ENCODE peak calls at places on chromosome 22, in nine cellular contexts. One of them, this sample, is unnamed.

GRCh38 chr22:23272371-23272770 is 92.1 kb downstream of the BCR start:
- DNase-seq in NCI-H1105 treated with DMSO at 0.1 percent for 48 hours: no peak
- DNase-seq in AG10803: no peak
- DNase-seq in GM23338: no peak
- DNase-seq in cardiac fibroblast: no peak
- DNase-seq in omental fat pad: no peak
- DNase-seq in COLO829: no peak
- DNase-seq in EL: no peak
- DNase-seq in type B pancreatic cell: no peak
- DNase-seq in this sample: no peak

GRCh38 chr22:42688241-42688913 is 32.3 kb downstream of the A4GALT start:
- DNase-seq in NCI-H1105 treated with DMSO at 0.1 percent for 48 hours: peak
- DNase-seq in AG10803: peak
- DNase-seq in GM23338: peak
- DNase-seq in cardiac fibroblast: peak
- DNase-seq in omental fat pad: peak
- DNase-seq in COLO829: peak
- DNase-seq in EL: peak
- DNase-seq in type B pancreatic cell: no peak
- DNase-seq in this sample: peak

GRCh38 chr22:27105142-27106025 is 448.0 kb downstream of the MIAT start:
- DNase-seq in NCI-H1105 treated with DMSO at 0.1 percent for 48 hours: no peak
- DNase-seq in AG10803: peak
- DNase-seq in GM23338: no peak
- DNase-seq in cardiac fibroblast: peak
- DNase-seq in omental fat pad: no peak
- DNase-seq in COLO829: no peak
- DNase-seq in EL: peak
- DNase-seq in type B pancreatic cell: no peak
- DNase-seq in this sample: no peak

GRCh38 chr22:50182176-50183081 is 3.3 kb upstream of the TRABD start:
- DNase-seq in NCI-H1105 treated with DMSO at 0.1 percent for 48 hours: no peak
- DNase-seq in AG10803: no peak
- DNase-seq in GM23338: no peak
- DNase-seq in cardiac fibroblast: no peak
- DNase-seq in omental fat pad: no peak
- DNase-seq in COLO829: no peak
- DNase-seq in EL: no peak
- DNase-seq in type B pancreatic cell: no peak
- DNase-seq in this sample: no peak

GRCh38 chr22:19870153-19871022 is 15.7 kb upstream of the GNB1L start:
- DNase-seq in NCI-H1105 treated with DMSO at 0.1 percent for 48 hours: no peak
- DNase-seq in AG10803: no peak
- DNase-seq in GM23338: no peak
- DNase-seq in cardiac fibroblast: no peak
- DNase-seq in omental fat pad: peak
- DNase-seq in COLO829: no peak
- DNase-seq in EL: no peak
- DNase-seq in type B pancreatic cell: peak
- DNase-seq in this sample: no peak

GRCh38 chr22:21615731-21616130 is 14.1 kb downstream of the YDJC start:
- DNase-seq in NCI-H1105 treated with DMSO at 0.1 percent for 48 hours: no peak
- DNase-seq in AG10803: no peak
- DNase-seq in GM23338: no peak
- DNase-seq in cardiac fibroblast: no peak
- DNase-seq in omental fat pad: no peak
- DNase-seq in COLO829: no peak
- DNase-seq in EL: no peak
- DNase-seq in type B pancreatic cell: no peak
- DNase-seq in this sample: no peak

GRCh38 chr22:47199261-47199948 is 437.0 kb downstream of the TBC1D22A start:
- DNase-seq in NCI-H1105 treated with DMSO at 0.1 percent for 48 hours: no peak
- DNase-seq in AG10803: no peak
- DNase-seq in GM23338: no peak
- DNase-seq in cardiac fibroblast: no peak
- DNase-seq in omental fat pad: peak
- DNase-seq in COLO829: no peak
- DNase-seq in EL: no peak
- DNase-seq in type B pancreatic cell: no peak
- DNase-seq in this sample: no peak

GRCh38 chr22:35708453-35708852 is 9.2 kb upstream of the APOL5 start:
- DNase-seq in NCI-H1105 treated with DMSO at 0.1 percent for 48 hours: no peak
- DNase-seq in AG10803: no peak
- DNase-seq in GM23338: no peak
- DNase-seq in cardiac fibroblast: peak
- DNase-seq in omental fat pad: no peak
- DNase-seq in COLO829: no peak
- DNase-seq in EL: no peak
- DNase-seq in type B pancreatic cell: no peak
- DNase-seq in this sample: no peak

GRCh38 chr22:31085493-31085824 is 4.3 kb downstream of the SMTN start:
- DNase-seq in NCI-H1105 treated with DMSO at 0.1 percent for 48 hours: no peak
- DNase-seq in AG10803: no peak
- DNase-seq in GM23338: peak
- DNase-seq in cardiac fibroblast: peak
- DNase-seq in omental fat pad: no peak
- DNase-seq in COLO829: peak
- DNase-seq in EL: no peak
- DNase-seq in type B pancreatic cell: no peak
- DNase-seq in this sample: peak

GRCh38 chr22:25068701-25069100 is 116.2 kb downstream of the KIAA1671 start:
- DNase-seq in NCI-H1105 treated with DMSO at 0.1 percent for 48 hours: no peak
- DNase-seq in AG10803: no peak
- DNase-seq in GM23338: no peak
- DNase-seq in cardiac fibroblast: no peak
- DNase-seq in omental fat pad: no peak
- DNase-seq in COLO829: no peak
- DNase-seq in EL: no peak
- DNase-seq in type B pancreatic cell: no peak
- DNase-seq in this sample: no peak

GRCh38 chr22:37275622-37276021 is 6.7 kb upstream of the CYTH4 start:
- DNase-seq in NCI-H1105 treated with DMSO at 0.1 percent for 48 hours: no peak
- DNase-seq in AG10803: no peak
- DNase-seq in GM23338: no peak
- DNase-seq in cardiac fibroblast: no peak
- DNase-seq in omental fat pad: no peak
- DNase-seq in COLO829: no peak
- DNase-seq in EL: no peak
- DNase-seq in type B pancreatic cell: no peak
- DNase-seq in this sample: no peak

GRCh38 chr22:48489551-48490512 is 1337.8 kb downstream of the BRD1 start:
- DNase-seq in NCI-H1105 treated with DMSO at 0.1 percent for 48 hours: no peak
- DNase-seq in AG10803: peak
- DNase-seq in GM23338: no peak
- DNase-seq in cardiac fibroblast: no peak
- DNase-seq in omental fat pad: no peak
- DNase-seq in COLO829: no peak
- DNase-seq in EL: peak
- DNase-seq in type B pancreatic cell: peak
- DNase-seq in this sample: no peak

GRCh38 chr22:49968313-49968830 is 7.8 kb downstream of the PIM3 start:
- DNase-seq in NCI-H1105 treated with DMSO at 0.1 percent for 48 hours: no peak
- DNase-seq in AG10803: no peak
- DNase-seq in GM23338: no peak
- DNase-seq in cardiac fibroblast: no peak
- DNase-seq in omental fat pad: peak
- DNase-seq in COLO829: no peak
- DNase-seq in EL: no peak
- DNase-seq in type B pancreatic cell: no peak
- DNase-seq in this sample: no peak

GRCh38 chr22:20545681-20546521 is 38.5 kb downstream of the MED15 start:
- DNase-seq in NCI-H1105 treated with DMSO at 0.1 percent for 48 hours: no peak
- DNase-seq in AG10803: no peak
- DNase-seq in GM23338: no peak
- DNase-seq in cardiac fibroblast: peak
- DNase-seq in omental fat pad: no peak
- DNase-seq in COLO829: no peak
- DNase-seq in EL: no peak
- DNase-seq in type B pancreatic cell: no peak
- DNase-seq in this sample: no peak

GRCh38 chr22:24146190-24146616 is 35.1 kb upstream of the SUSD2 start:
- DNase-seq in NCI-H1105 treated with DMSO at 0.1 percent for 48 hours: no peak
- DNase-seq in AG10803: peak
- DNase-seq in GM23338: peak
- DNase-seq in cardiac fibroblast: peak
- DNase-seq in omental fat pad: no peak
- DNase-seq in COLO829: peak
- DNase-seq in EL: peak
- DNase-seq in type B pancreatic cell: no peak
- DNase-seq in this sample: peak

GRCh38 chr22:29470159-29470855 is 9.7 kb upstream of the NEFH start:
- DNase-seq in NCI-H1105 treated with DMSO at 0.1 percent for 48 hours: peak
- DNase-seq in AG10803: peak
- DNase-seq in GM23338: peak
- DNase-seq in cardiac fibroblast: peak
- DNase-seq in omental fat pad: peak
- DNase-seq in COLO829: peak
- DNase-seq in EL: peak
- DNase-seq in type B pancreatic cell: peak
- DNase-seq in this sample: peak

GRCh38 chr22:42544686-42545085 is 9.1 kb upstream of the SERHL2 start:
- DNase-seq in NCI-H1105 treated with DMSO at 0.1 percent for 48 hours: no peak
- DNase-seq in AG10803: no peak
- DNase-seq in GM23338: no peak
- DNase-seq in cardiac fibroblast: peak
- DNase-seq in omental fat pad: no peak
- DNase-seq in COLO829: no peak
- DNase-seq in EL: no peak
- DNase-seq in type B pancreatic cell: no peak
- DNase-seq in this sample: no peak

GRCh38 chr22:35601743-35602633 is 15.1 kb downstream of the MB start:
- DNase-seq in NCI-H1105 treated with DMSO at 0.1 percent for 48 hours: no peak
- DNase-seq in AG10803: peak
- DNase-seq in GM23338: no peak
- DNase-seq in cardiac fibroblast: peak
- DNase-seq in omental fat pad: no peak
- DNase-seq in COLO829: no peak
- DNase-seq in EL: peak
- DNase-seq in type B pancreatic cell: no peak
- DNase-seq in this sample: no peak

GRCh38 chr22:42320463-42321416 is 50.3 kb upstream of the TCF20 start:
- DNase-seq in NCI-H1105 treated with DMSO at 0.1 percent for 48 hours: no peak
- DNase-seq in AG10803: no peak
- DNase-seq in GM23338: no peak
- DNase-seq in cardiac fibroblast: no peak
- DNase-seq in omental fat pad: no peak
- DNase-seq in COLO829: no peak
- DNase-seq in EL: no peak
- DNase-seq in type B pancreatic cell: no peak
- DNase-seq in this sample: no peak

GRCh38 chr22:43945632-43946390 is 9.4 kb upstream of the SAMM50 start:
- DNase-seq in NCI-H1105 treated with DMSO at 0.1 percent for 48 hours: peak
- DNase-seq in AG10803: peak
- DNase-seq in GM23338: peak
- DNase-seq in cardiac fibroblast: peak
- DNase-seq in omental fat pad: no peak
- DNase-seq in COLO829: peak
- DNase-seq in EL: peak
- DNase-seq in type B pancreatic cell: no peak
- DNase-seq in this sample: peak

GRCh38 chr22:36365020-36365411 is 22.8 kb downstream of the MYH9 start:
- DNase-seq in NCI-H1105 treated with DMSO at 0.1 percent for 48 hours: no peak
- DNase-seq in AG10803: peak
- DNase-seq in GM23338: no peak
- DNase-seq in cardiac fibroblast: peak
- DNase-seq in omental fat pad: no peak
- DNase-seq in COLO829: peak
- DNase-seq in EL: peak
- DNase-seq in type B pancreatic cell: no peak
- DNase-seq in this sample: no peak

GRCh38 chr22:45468872-45469572 is 33.7 kb upstream of the FBLN1 start:
- DNase-seq in NCI-H1105 treated with DMSO at 0.1 percent for 48 hours: no peak
- DNase-seq in AG10803: peak
- DNase-seq in GM23338: no peak
- DNase-seq in cardiac fibroblast: peak
- DNase-seq in omental fat pad: peak
- DNase-seq in COLO829: peak
- DNase-seq in EL: peak
- DNase-seq in type B pancreatic cell: no peak
- DNase-seq in this sample: no peak

GRCh38 chr22:39173787-39174497 is 21.5 kb upstream of the CBX7 start:
- DNase-seq in NCI-H1105 treated with DMSO at 0.1 percent for 48 hours: no peak
- DNase-seq in AG10803: no peak
- DNase-seq in GM23338: no peak
- DNase-seq in cardiac fibroblast: no peak
- DNase-seq in omental fat pad: no peak
- DNase-seq in COLO829: no peak
- DNase-seq in EL: no peak
- DNase-seq in type B pancreatic cell: no peak
- DNase-seq in this sample: no peak

GRCh38 chr22:47042116-47042825 is 279.8 kb downstream of the TBC1D22A start:
- DNase-seq in NCI-H1105 treated with DMSO at 0.1 percent for 48 hours: no peak
- DNase-seq in AG10803: no peak
- DNase-seq in GM23338: no peak
- DNase-seq in cardiac fibroblast: no peak
- DNase-seq in omental fat pad: no peak
- DNase-seq in COLO829: no peak
- DNase-seq in EL: no peak
- DNase-seq in type B pancreatic cell: no peak
- DNase-seq in this sample: no peak

GRCh38 chr22:45036154-45036553 is 26.3 kb upstream of the PHF21B start:
- DNase-seq in NCI-H1105 treated with DMSO at 0.1 percent for 48 hours: peak
- DNase-seq in AG10803: peak
- DNase-seq in GM23338: no peak
- DNase-seq in cardiac fibroblast: no peak
- DNase-seq in omental fat pad: no peak
- DNase-seq in COLO829: no peak
- DNase-seq in EL: peak
- DNase-seq in type B pancreatic cell: no peak
- DNase-seq in this sample: peak

This sample was measured in SK-MEL-5.